ENCODE peak calls at places on chromosomes 13 and 19, in five cellular contexts. K, Q, T, P and O are unnamed samples.

GRCh38 chr13:100234524-100235136 is 145.7 kb downstream of the PCCA start:
- DNase-seq in P (no peak), K (no peak), T (peak; percentile 74), Q (peak; percentile 58), O (no peak)

GRCh38 chr19:33175886-33176669 is 18.1 kb upstream of the LRP3 start:
- DNase-seq in Q (peak; percentile 89), P (no peak), K (no peak), T (no peak), O (peak; percentile 38)

GRCh38 chr13:46310066-46310465 is 77.0 kb downstream of the RUBCNL start:
- DNase-seq in K (no peak), Q (no peak), T (no peak), P (no peak), O (no peak)

GRCh38 chr13:28027070-28027469 is 38.6 kb upstream of the URAD start:
- DNase-seq in K (no peak), T (no peak), P (no peak), Q (no peak), O (no peak)

GRCh38 chr13:20360041-20360491 is 127.9 kb upstream of the GJB6 start:
- DNase-seq in P (no peak), K (no peak), T (peak; percentile 42), Q (peak; percentile 77), O (no peak)

GRCh38 chr19:2722541-2723344 is 1.6 kb upstream of the DIRAS1 start:
- DNase-seq in Q (peak; percentile 100), P (no peak), T (peak; percentile 76), K (peak; percentile 52), O (no peak)

GRCh38 chr13:64088491-64088890 is 2672.8 kb upstream of the PCDH20 start:
- DNase-seq in T (no peak), P (no peak), Q (no peak), K (no peak), O (no peak)

GRCh38 chr13:106052200-106052767 is 483.2 kb downstream of the EFNB2 start:
- DNase-seq in T (no peak), K (no peak), P (no peak), Q (peak; percentile 57), O (no peak)

GRCh38 chr13:33548065-33548464 is 262.5 kb upstream of the STARD13 start:
- DNase-seq in P (no peak), Q (no peak), T (no peak), K (no peak), O (no peak)

GRCh38 chr13:24038405-24038804 is 122.1 kb upstream of the SPATA13 start:
- DNase-seq in K (no peak), P (no peak), T (peak; percentile 63), Q (peak; percentile 72), O (no peak)

GRCh38 chr19:13163609-13164364 is 13.6 kb downstream of the IER2 start:
- DNase-seq in K (peak; percentile 76), Q (peak; percentile 93), P (peak; percentile 79), T (peak; percentile 85), O (peak; percentile 41)

GRCh38 chr19:50534478-50534877 is 20.8 kb upstream of the ASPDH start:
- DNase-seq in Q (no peak), K (no peak), T (no peak), P (no peak), O (peak; percentile 67)

GRCh38 chr13:109572389-109572788 is 214.0 kb downstream of the IRS2 start:
- DNase-seq in P (no peak), T (no peak), K (no peak), Q (no peak), O (no peak)

GRCh38 chr19:38046254-38047047 is 139.4 kb downstream of the SIPA1L3 start:
- DNase-seq in K (no peak), T (no peak), Q (no peak), P (no peak), O (peak; percentile 72)

GRCh38 chr13:84894749-84895148 is 904.5 kb downstream of the SLITRK6 start:
- DNase-seq in K (no peak), Q (no peak), T (no peak), P (no peak), O (no peak)

GRCh38 chr13:29924482-29924884 is 74.1 kb upstream of the UBL3 start:
- DNase-seq in Q (peak; percentile 82), T (peak; percentile 69), P (no peak), K (no peak), O (no peak)

GRCh38 chr13:107790360-107790759 is 425.0 kb downstream of the LIG4 start:
- DNase-seq in Q (no peak), K (no peak), P (no peak), T (no peak), O (no peak)

GRCh38 chr13:42492372-42492920 is 81.5 kb upstream of the TNFSF11 start:
- DNase-seq in K (no peak), T (no peak), Q (no peak), P (no peak), O (no peak)

GRCh38 chr19:33125929-33126388 is 6.0 kb upstream of the WDR88 start:
- DNase-seq in P (peak; percentile 58), Q (peak; percentile 93), T (peak; percentile 78), K (no peak), O (peak; percentile 84)

GRCh38 chr19:2476451-2477140 is 669 bp downstream of the GADD45B start:
- DNase-seq in Q (peak; percentile 91), T (peak; percentile 73), K (no peak), P (peak; percentile 57), O (peak; percentile 62)

GRCh38 chr19:43699506-43700367 is 16.1 kb upstream of the IRGC start:
- DNase-seq in Q (peak; percentile 56), P (peak; percentile 73), T (peak; percentile 21), K (no peak), O (no peak)

GRCh38 chr13:42532561-42533335 is 41.2 kb upstream of the TNFSF11 start:
- DNase-seq in P (no peak), K (no peak), T (no peak), Q (no peak), O (no peak)

GRCh38 chr19:12720851-12721655 is 2.7 kb downstream of the TNPO2 start:
- DNase-seq in T (peak; percentile 27), K (no peak), Q (peak; percentile 88), P (no peak), O (peak; percentile 51)

GRCh38 chr19:3095375-3096191 is 1.4 kb downstream of the GNA11 start:
- DNase-seq in Q (peak; percentile 91), P (no peak), K (no peak), T (no peak), O (peak; percentile 62)

GRCh38 chr19:53237114-53237777 is 17.4 kb downstream of the ZNF677 start:
- DNase-seq in K (no peak), T (no peak), P (no peak), Q (no peak), O (no peak)

GRCh38 chr13:113001251-113002140 is 32.5 kb downstream of the MCF2L start:
- DNase-seq in P (peak; percentile 70), T (no peak), K (no peak), Q (no peak), O (no peak)

GRCh38 chr19:58401825-58402433 is 6.5 kb downstream of the RNF225 start:
- DNase-seq in K (no peak), P (no peak), Q (peak; percentile 84), T (no peak), O (peak; percentile 6)

GRCh38 chr19:44762033-44762432 is 13.5 kb downstream of the BCL3 start:
- DNase-seq in P (no peak), Q (no peak), K (no peak), T (no peak), O (no peak)

GRCh38 chr13:46168818-46169217 is 13.2 kb downstream of the LCP1 start:
- DNase-seq in T (no peak), P (no peak), K (no peak), Q (no peak), O (no peak)

GRCh38 chr19:18397242-18398202 is at the start of gene LRRC25:
- DNase-seq in K (no peak), T (no peak), P (no peak), Q (peak; percentile 71), O (peak; percentile 76)

GRCh38 chr19:42419309-42419708 is 7.9 kb downstream of the LIPE start:
- DNase-seq in T (no peak), Q (peak; percentile 27), K (no peak), P (no peak), O (no peak)

GRCh38 chr19:42422092-42422575 is 5.1 kb downstream of the LIPE start:
- DNase-seq in K (no peak), T (no peak), Q (peak; percentile 13), P (no peak), O (no peak)

GRCh38 chr19:42421591-42422031 is 5.6 kb downstream of the LIPE start:
- DNase-seq in T (no peak), P (no peak), K (no peak), Q (peak; percentile 50), O (no peak)

GRCh38 chr19:42421101-42421500 is 6.1 kb downstream of the LIPE start:
- DNase-seq in Q (peak; percentile 46), K (no peak), P (no peak), T (no peak), O (no peak)

GRCh38 chr19:42420055-42420544 is 7.1 kb downstream of the LIPE start:
- DNase-seq in T (peak; percentile 63), Q (peak; percentile 94), P (no peak), K (no peak), O (peak; percentile 88)
- TF ChIP-seq CTCF in T (peak; percentile 75), Q (peak; percentile 71), P (peak; percentile 32), K (peak; percentile 63), O (peak; percentile 93)

GRCh38 chr19:48110350-48110966 is at the start of gene PLA2G4C:
- DNase-seq in K (peak; percentile 70), T (peak; percentile 93), Q (peak; percentile 99), P (peak; percentile 86), O (peak; percentile 94)
- TF ChIP-seq CTCF in K (no peak), T (no peak), Q (no peak), P (no peak), O (no peak)

GRCh38 chr19:28482221-28482620 is 730.7 kb downstream of the UQCRFS1 start:
- DNase-seq in T (no peak), Q (no peak), K (no peak), P (no peak), O (no peak)
- TF ChIP-seq CTCF in T (no peak), Q (no peak), K (no peak), P (no peak), O (no peak)

GRCh38 chr13:58298556-58299135 is 667.1 kb downstream of the PCDH17 start:
- DNase-seq in Q (no peak), P (no peak), T (no peak), K (no peak), O (no peak)

GRCh38 chr13:58302349-58302748 is 670.8 kb downstream of the PCDH17 start:
- DNase-seq in Q (no peak), T (no peak), K (no peak), P (no peak), O (no peak)

GRCh38 chr13:58300224-58300623 is 668.7 kb downstream of the PCDH17 start:
- DNase-seq in P (no peak), T (no peak), K (no peak), Q (no peak), O (no peak)

DNA sequence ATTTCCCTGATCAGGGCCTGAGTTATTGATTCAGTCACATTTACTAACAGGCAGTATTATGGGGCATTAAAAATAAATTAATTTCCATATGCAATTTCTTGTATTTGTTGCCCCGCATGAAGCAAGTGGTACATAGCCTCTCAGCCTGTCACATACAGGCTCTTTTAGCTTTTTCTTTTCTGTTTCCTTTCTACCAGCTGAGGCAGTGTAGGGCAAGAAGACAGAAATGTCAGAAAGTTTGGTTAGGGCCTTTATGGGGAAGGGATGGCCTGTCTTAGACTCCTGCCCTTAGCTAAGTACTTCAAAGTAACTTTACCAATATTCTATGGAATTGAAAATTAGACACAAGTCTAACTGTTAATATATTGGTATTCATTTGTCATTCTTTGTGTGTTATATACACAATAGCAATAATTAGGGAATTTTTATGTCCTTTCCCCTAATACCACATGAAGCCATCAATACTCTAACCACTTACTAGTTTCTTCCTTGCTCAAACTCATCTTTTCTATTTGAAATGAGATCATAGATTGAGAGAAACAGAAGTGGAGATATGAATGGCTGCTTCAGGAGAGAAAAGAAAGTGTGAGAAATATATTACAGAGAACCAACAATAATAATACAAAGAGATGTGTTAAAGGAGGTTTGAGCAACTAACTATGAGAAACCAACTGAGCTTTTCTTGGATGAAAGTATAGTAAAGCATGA is 669.6 kb downstream of the PCDH17 start:
- DNase-seq in P (no peak), T (no peak), Q (no peak), K (no peak), O (no peak)
- TF ChIP-seq CTCF in P (no peak), T (no peak), Q (no peak), K (no peak), O (no peak)